ENCODE peak calls at places on chromosomes 2 and 18, in five cellular contexts. E, G, Y, A and P are unnamed samples.

GRCh38 chr18:48475635-48476549 is 62.9 kb upstream of the CTIF start:
- DNase-seq in Y (peak; percentile 80), E (peak; percentile 51), G (peak; percentile 52), A (peak; percentile 41), P (peak; percentile 83)

GRCh38 chr2:217946071-217946470 is 56.7 kb downstream of the TNS1 start:
- DNase-seq in Y (no peak), G (no peak), A (no peak), E (no peak), P (no peak)

GRCh38 chr18:55247032-55247431 is 287.8 kb upstream of the CCDC68 start:
- DNase-seq in G (no peak), Y (no peak), A (no peak), E (no peak), P (peak; percentile 23)

GRCh38 chr2:98898423-98898841 is 37.6 kb downstream of the CRACDL start:
- DNase-seq in A (no peak), G (no peak), Y (no peak), E (no peak), P (no peak)

GRCh38 chr2:40372278-40372580 is 79.7 kb downstream of the SLC8A1 start:
- DNase-seq in A (no peak), G (no peak), E (no peak), Y (peak; percentile 54), P (peak; percentile 19)

GRCh38 chr2:23027396-23027795 is 357.6 kb upstream of the KLHL29 start:
- DNase-seq in Y (no peak), A (no peak), E (no peak), G (no peak), P (no peak)

GRCh38 chr2:215396595-215397313 is 39.1 kb downstream of the FN1 start:
- DNase-seq in A (no peak), Y (peak; percentile 70), G (no peak), E (peak; percentile 63), P (peak; percentile 72)

GRCh38 chr2:160402997-160403979 is 90.3 kb downstream of the RBMS1 start:
- DNase-seq in Y (peak; percentile 78), A (no peak), E (no peak), G (no peak), P (peak; percentile 87)

GRCh38 chr2:73003027-73003426 is 68.5 kb downstream of the SFXN5 start:
- DNase-seq in G (no peak), A (no peak), E (no peak), Y (no peak), P (no peak)

GRCh38 chr2:82120648-82121047 is 1816.1 kb upstream of the LRRTM1 start:
- DNase-seq in G (no peak), E (no peak), Y (no peak), A (no peak), P (no peak)
- H3K27ac ChIP-seq in G (no peak overlapping the region), E (no peak overlapping the region), Y (no peak overlapping the region), A (no peak overlapping the region), P (no peak overlapping the region)

GRCh38 chr2:109186656-109187250 is 57.7 kb downstream of the SH3RF3 start:
- DNase-seq in E (no peak), Y (no peak), A (no peak), G (no peak), P (no peak)
- H3K27ac ChIP-seq in E (peak overlapping the region; percentile 94), Y (no peak overlapping the region), A (peak overlapping the region; percentile 93), G (no peak overlapping the region), P (peak overlapping the region; percentile 92)

GRCh38 chr2:235468978-235469694 is 24.7 kb upstream of the AGAP1 start:
- DNase-seq in A (peak; percentile 17), Y (peak; percentile 87), G (no peak), E (peak; percentile 67), P (peak; percentile 97)
- H3K27ac ChIP-seq in A (no peak overlapping the region), Y (peak overlapping the region; percentile 14), G (no peak overlapping the region), E (peak overlapping the region; percentile 77), P (peak overlapping the region; percentile 72)

GRCh38 chr2:112155331-112156151 is 17.4 kb downstream of the FBLN7 start:
- DNase-seq in Y (no peak), G (peak; percentile 31), A (no peak), E (no peak), P (no peak)
- H3K27ac ChIP-seq in Y (no peak overlapping the region), G (no peak overlapping the region), A (no peak overlapping the region), E (no peak overlapping the region), P (no peak overlapping the region)

GRCh38 chr2:172403881-172404470 is 23.4 kb upstream of the ITGA6 start:
- DNase-seq in E (no peak), G (no peak), Y (no peak), A (no peak), P (no peak)
- H3K27ac ChIP-seq in E (no peak overlapping the region), G (no peak overlapping the region), Y (no peak overlapping the region), A (peak overlapping the region; percentile 82), P (no peak overlapping the region)

GRCh38 chr2:238476258-238476657 is 49.5 kb downstream of the ASB1 start:
- DNase-seq in A (no peak), Y (no peak), G (no peak), E (no peak), P (no peak)
- H3K27ac ChIP-seq in A (no peak overlapping the region), Y (no peak overlapping the region), G (no peak overlapping the region), E (no peak overlapping the region), P (no peak overlapping the region)

DNA sequence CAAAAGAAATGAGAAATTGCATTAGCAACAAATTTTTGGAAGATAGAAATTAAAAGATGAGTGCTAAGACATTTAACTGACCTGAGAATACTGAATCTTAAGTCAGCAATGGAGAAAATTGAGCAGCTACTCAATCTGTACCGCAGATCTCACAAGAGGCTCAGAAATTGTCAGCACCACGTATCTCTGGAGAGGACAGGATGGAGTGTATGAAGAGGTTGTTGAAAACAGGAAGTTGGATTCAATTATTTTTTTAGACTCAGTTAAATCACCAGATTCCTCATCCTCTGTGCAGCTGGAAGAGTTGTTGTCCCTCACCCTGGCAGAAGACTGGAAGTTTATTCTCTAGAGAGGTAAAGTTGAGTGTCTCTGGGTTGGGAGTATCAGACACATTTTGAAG is 114.9 kb upstream of the NT5C1B start:
- DNase-seq in Y (no peak), E (no peak), G (no peak), A (no peak), P (no peak)
- H3K27ac ChIP-seq in Y (no peak overlapping the region), E (no peak overlapping the region), G (no peak overlapping the region), A (no peak overlapping the region), P (no peak overlapping the region)

GRCh38 chr2:189661957-189662321 is 680 bp downstream of the ASNSD1 start:
- DNase-seq in A (no peak), E (no peak), G (peak; percentile 25), Y (no peak), P (peak; percentile 14)
- H3K27ac ChIP-seq in A (no peak overlapping the region), E (peak overlapping the region; percentile 54), G (peak overlapping the region; percentile 38), Y (no peak overlapping the region), P (no peak overlapping the region)